ENCODE peak calls at places on chromosomes 13 and 19, in four cellular contexts. One of them, this sample, is unnamed. For H3K27me3, the result is how much of the 10 kb centered on the place peaks cover.

GRCh38 chr13:66405908-66406802 is 824.0 kb downstream of the PCDH9 start:
- DNase-seq in ascending aorta: no peak
- DNase-seq in body of pancreas: no peak
- DNase-seq in naive thymus-derived CD4-positive, alpha-beta T cell: no peak
- DNase-seq in this sample: no peak

GRCh38 chr13:31090921-31091624 is 70.6 kb downstream of the HSPH1 start:
- DNase-seq in ascending aorta: no peak
- DNase-seq in body of pancreas: peak
- DNase-seq in naive thymus-derived CD4-positive, alpha-beta T cell: no peak
- DNase-seq in this sample: no peak

GRCh38 chr19:1665565-1666047 is 13.2 kb upstream of the TCF3 start:
- DNase-seq in ascending aorta: no peak
- DNase-seq in body of pancreas: no peak
- DNase-seq in naive thymus-derived CD4-positive, alpha-beta T cell: no peak
- DNase-seq in this sample: no peak

GRCh38 chr13:44364601-44365000 is 9.0 kb upstream of the SERP2 start:
- DNase-seq in ascending aorta: no peak
- DNase-seq in body of pancreas: no peak
- DNase-seq in naive thymus-derived CD4-positive, alpha-beta T cell: no peak
- DNase-seq in this sample: no peak

GRCh38 chr19:40803857-40804782 is 5.1 kb downstream of the EGLN2 start:
- DNase-seq in ascending aorta: no peak
- DNase-seq in body of pancreas: peak
- DNase-seq in naive thymus-derived CD4-positive, alpha-beta T cell: peak
- DNase-seq in this sample: peak

GRCh38 chr13:100633461-100633860 is 41.1 kb downstream of the TMTC4 start:
- DNase-seq in ascending aorta: no peak
- DNase-seq in body of pancreas: no peak
- DNase-seq in naive thymus-derived CD4-positive, alpha-beta T cell: no peak
- DNase-seq in this sample: no peak

GRCh38 chr19:38737921-38738731 is 6.1 kb downstream of the CAPN12 start:
- DNase-seq in ascending aorta: no peak
- DNase-seq in body of pancreas: no peak
- DNase-seq in naive thymus-derived CD4-positive, alpha-beta T cell: no peak
- DNase-seq in this sample: no peak

GRCh38 chr13:108213946-108214345 is 1.4 kb downstream of the LIG4 start:
- DNase-seq in ascending aorta: no peak
- DNase-seq in body of pancreas: no peak
- DNase-seq in naive thymus-derived CD4-positive, alpha-beta T cell: no peak
- DNase-seq in this sample: no peak

GRCh38 chr13:96090240-96091101 is 564 bp downstream of the HS6ST3 start:
- DNase-seq in ascending aorta: no peak
- DNase-seq in body of pancreas: peak
- DNase-seq in naive thymus-derived CD4-positive, alpha-beta T cell: no peak
- DNase-seq in this sample: no peak

GRCh38 chr19:48480476-48481190 is 11.5 kb downstream of the CYTH2 start:
- DNase-seq in ascending aorta: no peak
- DNase-seq in body of pancreas: peak
- DNase-seq in naive thymus-derived CD4-positive, alpha-beta T cell: peak
- DNase-seq in this sample: peak

GRCh38 chr19:609001-609340 is 19.3 kb downstream of the HCN2 start:
- DNase-seq in ascending aorta: no peak
- DNase-seq in body of pancreas: no peak
- DNase-seq in naive thymus-derived CD4-positive, alpha-beta T cell: no peak
- DNase-seq in this sample: no peak

GRCh38 chr13:20231839-20232555 is at the start of gene GJB6:
- DNase-seq in ascending aorta: no peak
- DNase-seq in body of pancreas: peak
- DNase-seq in naive thymus-derived CD4-positive, alpha-beta T cell: peak
- DNase-seq in this sample: no peak
- H3K4me3 ChIP-seq in ascending aorta: peak
- H3K4me3 ChIP-seq in body of pancreas: no peak
- H3K4me3 ChIP-seq in naive thymus-derived CD4-positive, alpha-beta T cell: peak
- H3K4me3 ChIP-seq in this sample: peak

DNA sequence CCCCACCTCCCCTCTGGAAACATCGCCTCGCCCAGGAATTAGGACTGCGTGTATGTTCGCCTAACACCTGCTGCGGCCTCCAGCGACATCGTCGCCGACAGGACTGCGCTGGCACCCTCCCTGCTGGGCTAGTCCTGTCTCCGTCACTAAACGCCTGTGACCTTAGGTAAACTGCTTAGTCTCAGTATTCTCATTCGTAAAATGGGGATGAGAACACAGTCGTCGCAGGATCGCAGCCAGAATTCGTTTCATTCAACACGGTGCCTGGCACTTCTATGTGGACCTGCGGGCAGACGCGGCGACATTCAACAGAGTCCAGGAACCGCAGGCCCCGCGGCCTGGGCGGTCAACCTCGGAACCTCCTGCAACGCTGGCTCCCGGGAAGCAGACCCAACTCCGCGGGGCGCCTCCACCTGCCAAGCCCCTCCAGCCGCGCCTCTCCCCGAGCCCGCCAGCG is 485 bp downstream of the CRYL1 start:
- DNase-seq in ascending aorta: no peak
- DNase-seq in body of pancreas: peak
- DNase-seq in naive thymus-derived CD4-positive, alpha-beta T cell: no peak
- DNase-seq in this sample: no peak
- H3K27ac ChIP-seq in ascending aorta: peak
- H3K27ac ChIP-seq in body of pancreas: peak
- H3K27ac ChIP-seq in naive thymus-derived CD4-positive, alpha-beta T cell: peak
- H3K27ac ChIP-seq in this sample: peak

GRCh38 chr19:6042776-6043726 is 65.1 kb upstream of the RANBP3 start:
- DNase-seq in ascending aorta: no peak
- DNase-seq in body of pancreas: no peak
- DNase-seq in naive thymus-derived CD4-positive, alpha-beta T cell: no peak
- DNase-seq in this sample: no peak
- H3K27me3 ChIP-seq in ascending aorta: under half
- H3K27me3 ChIP-seq in body of pancreas: under half
- H3K27me3 ChIP-seq in naive thymus-derived CD4-positive, alpha-beta T cell: under half
- H3K27me3 ChIP-seq in this sample: under half

GRCh38 chr19:21586341-21587116 is 81.1 kb downstream of the ZNF429 start:
- DNase-seq in ascending aorta: no peak
- DNase-seq in body of pancreas: peak
- DNase-seq in naive thymus-derived CD4-positive, alpha-beta T cell: no peak
- DNase-seq in this sample: no peak
- H3K4me3 ChIP-seq in ascending aorta: peak
- H3K4me3 ChIP-seq in body of pancreas: peak
- H3K4me3 ChIP-seq in naive thymus-derived CD4-positive, alpha-beta T cell: peak
- H3K4me3 ChIP-seq in this sample: peak

GRCh38 chr13:40469581-40470282 is 196.7 kb downstream of the FOXO1 start:
- DNase-seq in ascending aorta: no peak
- DNase-seq in body of pancreas: no peak
- DNase-seq in naive thymus-derived CD4-positive, alpha-beta T cell: no peak
- DNase-seq in this sample: no peak
- H3K27ac ChIP-seq in ascending aorta: peak
- H3K27ac ChIP-seq in body of pancreas: no peak
- H3K27ac ChIP-seq in naive thymus-derived CD4-positive, alpha-beta T cell: no peak
- H3K27ac ChIP-seq in this sample: no peak

GRCh38 chr19:2703077-2703437 is 563 bp upstream of the GNG7 start:
- DNase-seq in ascending aorta: no peak
- DNase-seq in body of pancreas: no peak
- DNase-seq in naive thymus-derived CD4-positive, alpha-beta T cell: no peak
- DNase-seq in this sample: no peak

GRCh38 chr19:2702170-2703076 is at the start of gene GNG7:
- DNase-seq in ascending aorta: peak
- DNase-seq in body of pancreas: peak
- DNase-seq in naive thymus-derived CD4-positive, alpha-beta T cell: peak
- DNase-seq in this sample: peak

GRCh38 chr19:2700660-2701360 is 1.7 kb downstream of the GNG7 start:
- DNase-seq in ascending aorta: no peak
- DNase-seq in body of pancreas: no peak
- DNase-seq in naive thymus-derived CD4-positive, alpha-beta T cell: no peak
- DNase-seq in this sample: no peak

GRCh38 chr19:2699413-2700142 is 2.9 kb downstream of the GNG7 start:
- DNase-seq in ascending aorta: no peak
- DNase-seq in body of pancreas: no peak
- DNase-seq in naive thymus-derived CD4-positive, alpha-beta T cell: no peak
- DNase-seq in this sample: no peak

DNA sequence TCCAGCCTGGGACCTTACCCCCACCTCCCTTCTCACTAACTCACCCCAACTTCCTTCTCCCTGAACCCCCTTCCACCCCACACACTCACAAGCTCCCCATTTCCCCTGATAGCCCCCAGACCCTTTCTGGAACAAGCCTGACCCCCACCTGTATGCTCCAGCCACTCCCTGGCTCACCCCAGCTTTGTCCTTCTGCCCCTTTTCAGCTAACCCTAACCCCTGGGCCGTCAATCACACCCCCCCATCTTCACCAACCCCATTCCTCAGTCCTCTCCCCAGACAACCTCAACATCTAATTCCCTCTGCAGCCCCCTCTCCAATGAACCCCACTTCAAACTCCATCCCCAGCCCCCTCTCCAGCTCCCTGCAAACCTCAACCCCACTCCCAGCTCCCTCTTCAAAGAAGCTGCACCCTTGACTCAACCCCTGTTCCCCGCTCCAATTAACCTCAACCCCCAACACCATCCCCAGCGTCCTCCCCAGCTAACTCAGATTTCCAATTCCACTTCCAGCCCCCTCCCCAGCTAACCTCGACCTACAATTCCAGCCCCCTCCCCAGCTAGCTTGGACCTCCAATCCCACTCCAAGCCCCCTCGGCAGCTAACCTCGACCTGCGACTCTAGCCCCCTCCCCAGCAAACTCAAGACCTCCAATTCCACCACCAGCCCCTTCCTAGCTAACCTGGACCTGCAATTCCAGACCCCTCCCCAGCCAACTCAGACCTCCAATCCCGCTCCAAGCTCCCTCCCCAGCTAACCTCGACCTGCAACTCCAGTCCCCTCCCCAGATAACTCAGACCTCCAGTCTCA is 929 bp downstream of the GNG7 start:
- DNase-seq in ascending aorta: no peak
- DNase-seq in body of pancreas: no peak
- DNase-seq in naive thymus-derived CD4-positive, alpha-beta T cell: no peak
- DNase-seq in this sample: no peak
- H3K27me3 ChIP-seq in ascending aorta: under half
- H3K27me3 ChIP-seq in body of pancreas: under half
- H3K27me3 ChIP-seq in naive thymus-derived CD4-positive, alpha-beta T cell: under half
- H3K27me3 ChIP-seq in this sample: under half

GRCh38 chr19:52022193-52022592 is 6.0 kb downstream of the ZNF614 start:
- DNase-seq in ascending aorta: no peak
- DNase-seq in body of pancreas: no peak
- DNase-seq in naive thymus-derived CD4-positive, alpha-beta T cell: no peak
- DNase-seq in this sample: no peak

DNA sequence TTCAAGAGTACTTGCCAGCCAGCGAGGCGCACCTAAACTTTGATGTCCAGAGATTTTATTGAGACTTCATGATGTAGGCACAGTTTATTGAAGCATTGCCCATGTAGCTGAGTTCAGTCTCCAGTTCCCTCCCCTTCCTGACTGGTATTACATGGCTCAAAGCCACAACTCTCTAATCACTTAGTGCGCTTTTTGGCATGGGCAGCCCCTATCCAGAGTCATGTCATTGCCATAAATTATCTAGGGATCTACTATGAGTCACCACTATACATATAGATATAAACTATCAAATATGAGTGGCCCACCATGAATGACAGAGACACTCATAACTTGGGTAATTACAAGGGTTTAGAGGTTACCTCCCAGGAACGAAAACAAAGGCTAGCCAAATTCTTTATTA is 7.7 kb downstream of the ZNF614 start:
- DNase-seq in ascending aorta: no peak
- DNase-seq in body of pancreas: no peak
- DNase-seq in naive thymus-derived CD4-positive, alpha-beta T cell: no peak
- DNase-seq in this sample: no peak
- H3K4me3 ChIP-seq in ascending aorta: peak
- H3K4me3 ChIP-seq in body of pancreas: no peak
- H3K4me3 ChIP-seq in naive thymus-derived CD4-positive, alpha-beta T cell: peak
- H3K4me3 ChIP-seq in this sample: no peak

DNA sequence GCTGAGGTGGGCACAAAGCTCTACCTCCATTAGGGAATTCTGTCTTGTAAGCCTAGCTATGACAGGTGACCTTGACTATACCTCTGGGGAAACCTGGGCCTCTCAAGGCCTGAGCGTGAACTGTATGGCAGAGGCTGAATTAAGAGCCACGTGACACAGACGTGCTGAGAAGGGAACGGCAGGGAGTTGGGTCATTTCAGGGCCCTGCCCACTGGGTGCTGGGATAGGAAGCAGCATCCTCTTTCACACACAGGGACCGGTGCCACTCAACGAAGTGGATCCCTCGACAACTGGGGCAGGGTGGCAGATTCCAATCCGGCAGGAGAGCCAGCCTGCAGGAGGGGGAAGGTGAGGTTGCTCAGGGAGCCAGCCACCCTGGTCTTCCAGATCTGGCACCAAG is 9.2 kb downstream of the ASF1B start:
- DNase-seq in ascending aorta: no peak
- DNase-seq in body of pancreas: no peak
- DNase-seq in naive thymus-derived CD4-positive, alpha-beta T cell: no peak
- DNase-seq in this sample: no peak
- H3K27ac ChIP-seq in ascending aorta: no peak
- H3K27ac ChIP-seq in body of pancreas: no peak
- H3K27ac ChIP-seq in naive thymus-derived CD4-positive, alpha-beta T cell: no peak
- H3K27ac ChIP-seq in this sample: no peak

DNA sequence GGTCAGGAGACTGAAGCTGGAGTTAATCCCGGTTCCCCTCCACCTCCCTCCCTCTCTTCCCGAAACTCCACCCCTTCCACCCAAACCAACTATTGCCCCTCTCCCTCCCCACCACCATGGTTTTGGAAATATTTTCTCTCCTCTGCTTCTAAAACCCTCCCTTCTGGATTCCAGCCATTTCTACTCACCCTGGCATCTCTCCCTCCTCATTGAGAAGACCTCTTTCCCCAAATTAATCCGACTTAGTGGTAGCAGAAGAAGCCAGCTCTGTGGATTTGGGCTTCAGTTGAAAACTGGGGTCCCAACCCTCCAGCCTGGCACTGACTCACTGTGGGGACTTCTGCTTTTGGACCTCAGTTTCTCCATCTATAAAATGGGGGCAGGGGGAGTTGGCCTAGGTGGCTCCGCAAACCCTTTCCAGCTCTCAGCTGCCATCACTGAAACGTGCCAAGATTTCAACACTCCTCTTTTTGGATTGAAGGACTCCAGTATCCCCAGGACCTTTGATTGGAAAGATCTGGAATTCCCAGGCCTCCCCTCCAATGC is 1.6 kb downstream of the GPR4 start:
- DNase-seq in ascending aorta: no peak
- DNase-seq in body of pancreas: no peak
- DNase-seq in naive thymus-derived CD4-positive, alpha-beta T cell: no peak
- DNase-seq in this sample: no peak
- H3K27me3 ChIP-seq in ascending aorta: under half
- H3K27me3 ChIP-seq in body of pancreas: under half
- H3K27me3 ChIP-seq in naive thymus-derived CD4-positive, alpha-beta T cell: under half
- H3K27me3 ChIP-seq in this sample: half or more

This sample was measured in effector memory CD4-positive, alpha-beta T cell.